ENCODE peak calls at places on chromosomes 1 and 21, in nine cellular contexts. Z is nephron progenitor cell, J is AG09319, O is glutamatergic neuron, A is neural crest cell, W is HFF-Myc, P is progenitor cell of endocrine pancreas, Y is H9, L is stomach. F is an unnamed sample.

GRCh38 chr21:29018540-29018939 is 609 bp downstream of the RWDD2B start:
- DNase-seq in Z (no peak), J (no peak), O (no peak), A (no peak), W (no peak), P (no peak), Y (no peak), L (no peak), F (no peak)

GRCh38 chr21:28614816-28615215 is 377.9 kb downstream of the LTN1 start:
- DNase-seq in Z (no peak), J (no peak), O (no peak), A (no peak), W (no peak), P (no peak), Y (no peak), L (no peak), F (no peak)

GRCh38 chr1:240691521-240692338 is 79.8 kb upstream of the GREM2 start:
- DNase-seq in Z (peak; percentile 46), J (peak; percentile 57), O (peak; percentile 49), A (peak; percentile 19), W (peak; percentile 48), P (peak; percentile 15), Y (peak; percentile 66), L (peak; percentile 36), F (no peak)

GRCh38 chr1:155893389-155894142 is 17.6 kb downstream of the RIT1 start:
- DNase-seq in Z (no peak), J (no peak), O (no peak), A (no peak), W (peak; percentile 79), P (no peak), Y (no peak), L (no peak), F (no peak)

GRCh38 chr21:42652527-42653491 is 612 bp upstream of the PDE9A start:
- DNase-seq in Z (peak; percentile 79), J (no peak), O (peak; percentile 80), A (peak; percentile 67), W (no peak), P (peak; percentile 74), Y (peak; percentile 78), L (peak; percentile 75), F (no peak)

GRCh38 chr21:42461881-42462877 is 33.8 kb downstream of the RSPH1 start:
- DNase-seq in Z (no peak), J (no peak), O (no peak), A (no peak), W (no peak), P (no peak), Y (peak; percentile 30), L (peak; percentile 75), F (no peak)

GRCh38 chr1:239765163-239765562 is 326.5 kb upstream of the FMN2 start:
- DNase-seq in Z (no peak), J (no peak), O (no peak), A (no peak), W (no peak), P (no peak), Y (peak; percentile 40), L (no peak), F (no peak)

GRCh38 chr1:228075801-228076271 is 6.7 kb upstream of the ARF1 start:
- DNase-seq in Z (no peak), J (no peak), O (no peak), A (no peak), W (no peak), P (no peak), Y (no peak), L (peak; percentile 20), F (no peak)

GRCh38 chr21:28325618-28326017 is 667.1 kb downstream of the LTN1 start:
- DNase-seq in Z (no peak), J (no peak), O (no peak), A (no peak), W (no peak), P (no peak), Y (peak; percentile 57), L (no peak), F (no peak)

GRCh38 chr1:150567717-150568561 is 11.5 kb downstream of the MCL1 start:
- DNase-seq in Z (peak; percentile 74), J (peak; percentile 90), O (peak; percentile 83), A (peak; percentile 61), W (peak; percentile 87), P (peak; percentile 66), Y (peak; percentile 94), L (peak; percentile 93), F (no peak)

GRCh38 chr1:182707116-182707515 is 22.7 kb upstream of the RGS8 start:
- DNase-seq in Z (no peak), J (no peak), O (no peak), A (no peak), W (no peak), P (no peak), Y (no peak), L (peak; percentile 78), F (no peak)

GRCh38 chr1:227357229-227358078 is 39.2 kb upstream of the CDC42BPA start:
- DNase-seq in Z (peak; percentile 3), J (peak; percentile 46), O (peak; percentile 20), A (no peak), W (peak; percentile 74), P (no peak), Y (peak; percentile 82), L (peak; percentile 65), F (no peak)

GRCh38 chr1:54861070-54861761 is 25.8 kb downstream of the DHCR24 start:
- DNase-seq in Z (no peak), J (no peak), O (no peak), A (no peak), W (no peak), P (no peak), Y (no peak), L (no peak), F (no peak)

GRCh38 chr1:205258313-205259176 is 30.8 kb downstream of the TMCC2 start:
- DNase-seq in Z (no peak), J (no peak), O (peak; percentile 55), A (no peak), W (no peak), P (no peak), Y (no peak), L (no peak), F (no peak)

DNA sequence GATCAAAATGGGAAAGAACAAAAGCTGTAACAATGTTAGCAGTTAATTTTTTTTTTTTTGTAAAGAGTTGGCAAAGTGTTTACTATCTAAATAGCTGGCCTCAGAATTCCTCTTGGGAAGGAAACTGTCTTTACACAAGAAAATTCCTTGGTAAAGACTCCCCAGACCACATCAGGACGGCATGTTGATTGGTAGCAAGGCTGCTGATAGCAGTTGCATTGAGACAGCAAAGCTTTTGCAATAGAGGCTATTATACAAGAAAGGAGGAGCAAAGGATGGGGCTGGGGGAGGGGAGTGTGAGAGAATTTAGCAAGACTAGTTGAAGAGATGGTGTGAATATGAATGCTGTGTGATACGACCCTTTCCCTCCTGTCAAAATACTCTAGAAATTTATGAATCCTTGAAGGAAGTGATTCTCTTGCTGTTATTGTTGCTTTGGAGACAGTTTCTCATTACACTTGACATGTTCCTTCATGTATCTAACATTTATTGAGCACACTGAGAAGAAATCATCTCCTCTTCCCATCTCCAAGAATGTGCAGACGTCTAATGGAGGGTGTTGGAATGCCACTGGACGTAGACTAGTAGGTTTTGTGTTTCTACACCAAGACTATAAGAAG is 355.6 kb downstream of the SIPA1L2 start:
- DNase-seq in Z (no peak), J (no peak), O (no peak), A (no peak), W (no peak), P (no peak), Y (no peak), L (no peak), F (no peak)
- TF ChIP-seq CTCF in Z (no peak), J (no peak), O (no peak), A (no peak), W (no peak), P (no peak), Y (no peak), L (no peak), F (no peak)

GRCh38 chr1:197725975-197726374 is 49.3 kb downstream of the DENND1B start:
- DNase-seq in Z (no peak), J (no peak), O (no peak), A (no peak), W (no peak), P (no peak), Y (no peak), L (no peak), F (no peak)

GRCh38 chr1:197725044-197725443 is 50.2 kb downstream of the DENND1B start:
- DNase-seq in Z (no peak), J (no peak), O (no peak), A (no peak), W (no peak), P (no peak), Y (no peak), L (no peak), F (no peak)
- TF ChIP-seq CTCF in Z (no peak), J (no peak), O (no peak), A (no peak), W (no peak), P (no peak), Y (no peak), L (no peak), F (no peak)

DNA sequence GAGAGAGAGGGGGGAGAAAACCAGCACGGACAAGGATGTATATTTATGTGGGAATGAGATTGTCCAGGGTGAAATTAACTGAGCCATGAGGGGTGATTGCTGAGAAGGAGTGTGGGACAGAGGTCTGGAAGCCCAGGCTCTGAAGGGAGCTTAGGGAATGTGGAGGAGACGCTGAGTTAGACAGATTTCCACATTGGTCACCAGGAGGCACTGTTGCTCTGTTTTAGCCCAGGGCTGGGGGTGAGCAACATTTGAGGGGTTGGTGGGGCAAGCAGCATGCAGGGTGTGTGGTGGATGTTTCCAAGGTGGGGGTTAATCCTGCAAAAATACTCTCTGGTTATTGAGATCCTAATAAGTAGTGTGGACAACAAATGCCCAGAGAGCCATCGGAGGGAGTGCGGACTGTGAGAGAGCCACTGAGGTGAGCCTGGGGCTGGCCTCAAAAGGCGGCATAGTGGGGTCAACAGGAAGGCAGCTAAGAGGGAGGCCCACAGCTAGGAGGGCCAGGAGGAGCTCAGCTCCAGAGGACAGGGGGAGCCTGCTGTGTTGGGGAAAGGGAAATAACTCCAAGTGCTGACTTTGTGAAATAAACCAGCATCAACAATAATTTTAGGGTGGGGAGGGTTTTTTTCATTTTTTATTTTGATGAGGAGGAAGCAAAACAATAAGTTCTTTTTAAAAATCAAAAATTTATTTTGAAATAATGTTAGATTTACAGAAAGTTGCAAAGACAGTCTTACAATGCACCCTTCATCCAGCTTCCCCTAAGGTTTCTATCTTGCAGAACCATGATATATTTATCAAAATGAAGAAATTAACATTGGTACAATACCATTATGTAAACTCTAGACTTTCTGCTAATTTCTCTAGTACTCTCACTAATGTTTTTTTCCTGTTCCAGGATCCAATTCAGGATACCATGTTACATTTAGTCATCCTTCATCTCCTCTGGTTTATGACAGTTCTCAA is 82.8 kb upstream of the CD34 start:
- DNase-seq in Z (peak; percentile 16), J (no peak), O (no peak), A (no peak), W (no peak), P (no peak), Y (peak; percentile 64), L (no peak), F (peak; percentile 31)
- TF ChIP-seq CTCF in Z (peak; percentile 32), J (peak; percentile 46), O (peak; percentile 50), A (peak; percentile 46), W (peak; percentile 45), P (peak; percentile 37), Y (peak; percentile 83), L (no peak), F (peak; percentile 58)

DNA sequence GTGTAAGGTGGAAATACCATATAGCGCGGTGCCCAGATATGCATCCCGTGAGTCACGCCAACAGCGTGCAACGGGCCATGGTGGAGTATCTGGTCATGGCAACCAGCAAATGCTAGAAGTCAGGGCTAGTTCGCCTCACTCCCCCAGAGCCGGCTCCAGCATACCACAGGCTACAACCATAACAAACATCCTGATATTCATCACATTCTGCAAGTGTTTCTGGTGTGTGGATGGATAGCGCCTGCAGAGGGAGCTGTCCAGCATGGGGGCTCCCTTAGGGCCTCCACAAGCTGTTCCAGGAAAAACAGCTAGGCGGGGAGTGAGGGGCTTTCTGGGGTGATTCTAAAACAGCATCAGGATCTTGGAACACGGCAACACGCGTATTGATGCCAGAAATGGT is 6.8 kb downstream of the C1orf198 start:
- DNase-seq in Z (no peak), J (no peak), O (no peak), A (no peak), W (no peak), P (no peak), Y (peak; percentile 73), L (no peak), F (no peak)
- TF ChIP-seq CTCF in Z (no peak), J (no peak), O (peak; percentile 11), A (peak; percentile 24), W (peak; percentile 6), P (no peak), Y (peak; percentile 65), L (no peak), F (peak; percentile 30)